ENCODE peak calls at places on chromosome 1, in nine cellular contexts. M, V, K, C, W, F, Y, P and E are unnamed samples.
A peak's percentile ranks its signal among the peaks of the same experiment; 100 is the strongest.

GRCh38 chr1:186578325-186579016 is 101.8 kb downstream of the PTGS2 start:
- DNase-seq in M (peak; percentile 66), V (no peak), K (no peak), C (no peak), W (no peak), F (no peak), Y (no peak), P (no peak), E (no peak)

GRCh38 chr1:215360021-215360420 is 207.1 kb upstream of the KCTD3 start:
- DNase-seq in M (no peak), V (no peak), K (no peak), C (no peak), W (no peak), F (no peak), Y (no peak), P (no peak), E (no peak)

GRCh38 chr1:183544598-183545297 is 45.5 kb downstream of the NCF2 start:
- DNase-seq in M (no peak), V (no peak), K (no peak), C (peak; percentile 38), W (no peak), F (no peak), Y (no peak), P (no peak), E (no peak)

GRCh38 chr1:35573776-35574654 is 901 bp downstream of the TFAP2E start:
- DNase-seq in M (no peak), V (no peak), K (no peak), C (peak; percentile 69), W (peak; percentile 77), F (no peak), Y (no peak), P (no peak), E (no peak)

GRCh38 chr1:22801753-22802152 is 91.1 kb downstream of the EPHB2 start:
- DNase-seq in M (no peak), V (peak; percentile 35), K (no peak), C (no peak), W (peak; percentile 79), F (no peak), Y (no peak), P (no peak), E (no peak)

GRCh38 chr1:245441699-245442098 is 286.9 kb downstream of the KIF26B start:
- DNase-seq in M (no peak), V (no peak), K (no peak), C (peak; percentile 49), W (no peak), F (no peak), Y (no peak), P (no peak), E (no peak)

GRCh38 chr1:183124259-183124658 is 61.8 kb upstream of the LAMC2 start:
- DNase-seq in M (no peak), V (no peak), K (no peak), C (no peak), W (no peak), F (no peak), Y (no peak), P (no peak), E (no peak)

GRCh38 chr1:179875606-179876288 is 1.9 kb downstream of the TOR1AIP2 start:
- DNase-seq in M (no peak), V (no peak), K (no peak), C (no peak), W (no peak), F (no peak), Y (no peak), P (no peak), E (no peak)

GRCh38 chr1:108117908-108118902 is 81.9 kb downstream of the SLC25A24 start:
- DNase-seq in M (peak; percentile 73), V (no peak), K (no peak), C (no peak), W (no peak), F (no peak), Y (no peak), P (no peak), E (no peak)

GRCh38 chr1:97893844-97894243 is 27.0 kb downstream of the DPYD start:
- DNase-seq in M (peak; percentile 39), V (no peak), K (no peak), C (no peak), W (no peak), F (no peak), Y (no peak), P (no peak), E (no peak)

GRCh38 chr1:93908394-93909145 is 660 bp downstream of the GCLM start:
- DNase-seq in M (peak; percentile 46), V (peak; percentile 90), K (no peak), C (peak; percentile 25), W (peak; percentile 76), F (peak; percentile 37), Y (no peak), P (peak; percentile 54), E (peak; percentile 77)

GRCh38 chr1:224852901-224853568 is 76.4 kb upstream of the DNAH14 start:
- DNase-seq in M (peak; percentile 72), V (no peak), K (peak; percentile 30), C (no peak), W (no peak), F (no peak), Y (no peak), P (no peak), E (no peak)

GRCh38 chr1:98315309-98315708 is 346.2 kb upstream of the SNX7 start:
- DNase-seq in M (peak; percentile 78), V (no peak), K (no peak), C (no peak), W (no peak), F (no peak), Y (no peak), P (no peak), E (no peak)

GRCh38 chr1:10728595-10729410 is 67.6 kb downstream of the CASZ1 start:
- DNase-seq in M (no peak), V (no peak), K (no peak), C (peak; percentile 33), W (no peak), F (no peak), Y (no peak), P (no peak), E (no peak)

GRCh38 chr1:197660389-197660788 is 114.9 kb downstream of the DENND1B start:
- DNase-seq in M (no peak), V (no peak), K (no peak), C (no peak), W (no peak), F (no peak), Y (no peak), P (no peak), E (no peak)

GRCh38 chr1:33147275-33147996 is 34.4 kb downstream of the TRIM62 start:
- DNase-seq in M (no peak), V (no peak), K (no peak), C (no peak), W (peak; percentile 35), F (no peak), Y (no peak), P (no peak), E (no peak)
- H3K9me3 ChIP-seq in M (no peaks in the 10 kb centered on the region), V (no peaks in the 10 kb centered on the region), K (no peaks in the 10 kb centered on the region), C (no peaks in the 10 kb centered on the region), W (no peaks in the 10 kb centered on the region), F (no peaks in the 10 kb centered on the region), Y (no peaks in the 10 kb centered on the region), P (no peaks in the 10 kb centered on the region), E (no peaks in the 10 kb centered on the region)

GRCh38 chr1:227661495-227661894 is 73.6 kb downstream of the JMJD4 start:
- DNase-seq in M (no peak), V (no peak), K (no peak), C (no peak), W (peak; percentile 48), F (no peak), Y (no peak), P (no peak), E (no peak)

GRCh38 chr1:227662933-227663332 is 72.2 kb downstream of the JMJD4 start:
- DNase-seq in M (no peak), V (no peak), K (no peak), C (no peak), W (no peak), F (no peak), Y (no peak), P (no peak), E (no peak)

GRCh38 chr1:227666286-227666685 is 68.8 kb downstream of the JMJD4 start:
- DNase-seq in M (no peak), V (no peak), K (no peak), C (no peak), W (no peak), F (no peak), Y (no peak), P (no peak), E (no peak)
- H3K9me3 ChIP-seq in M (peaks cover 89% of the 10 kb centered on the region), V (peaks cover 17% of the 10 kb centered on the region), K (peaks cover 42% of the 10 kb centered on the region), C (peaks cover 24% of the 10 kb centered on the region), W (peaks cover 87% of the 10 kb centered on the region), F (peaks cover 100% of the 10 kb centered on the region), Y (peaks cover 91% of the 10 kb centered on the region), P (peaks cover 65% of the 10 kb centered on the region), E (peaks cover 100% of the 10 kb centered on the region)

DNA sequence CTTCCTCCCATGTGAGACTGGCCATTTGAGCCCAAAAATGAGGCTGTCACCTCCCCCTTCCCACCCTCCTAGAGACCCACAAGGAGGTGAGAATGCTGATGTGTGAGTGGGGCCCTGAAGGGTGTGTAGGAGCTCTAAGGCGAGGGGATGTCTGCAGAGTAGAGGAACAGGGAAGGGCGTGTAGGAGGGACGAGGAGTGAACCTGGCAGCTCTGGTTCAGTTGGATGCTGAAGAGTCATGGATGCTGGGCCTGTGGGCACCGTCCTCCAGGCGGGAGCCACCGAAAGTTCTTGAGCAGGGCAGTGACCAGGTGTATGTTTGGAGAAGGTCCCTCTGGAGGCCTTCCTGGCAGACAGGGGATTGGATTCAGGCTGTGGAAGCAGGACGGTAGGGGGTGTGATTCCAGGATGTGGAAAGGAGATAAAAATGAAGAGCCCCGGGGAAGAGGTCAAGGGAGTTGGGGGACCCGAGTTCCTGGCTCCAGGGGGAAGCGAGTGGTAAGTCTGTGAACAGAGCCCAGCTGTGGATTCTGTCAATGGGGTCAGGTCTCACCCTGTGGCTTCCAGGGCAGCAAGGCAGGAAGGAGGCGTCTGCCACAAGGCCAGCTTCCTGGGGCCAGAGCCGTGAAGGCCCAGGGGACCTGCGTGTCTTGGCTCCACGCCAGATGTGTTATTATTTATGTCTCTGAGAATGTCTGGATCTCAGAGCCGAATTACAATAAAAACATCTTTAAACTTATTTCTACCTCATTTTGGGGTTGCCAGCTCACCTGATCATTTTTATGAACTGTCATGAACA is 7.9 kb downstream of the SAMD11 start:
- DNase-seq in M (no peak), V (no peak), K (no peak), C (peak; percentile 51), W (peak; percentile 57), F (no peak), Y (no peak), P (no peak), E (no peak)
- H3K9me3 ChIP-seq in M (no peaks in the 10 kb centered on the region), V (no peaks in the 10 kb centered on the region), K (no peaks in the 10 kb centered on the region), C (no peaks in the 10 kb centered on the region), W (no peaks in the 10 kb centered on the region), F (no peaks in the 10 kb centered on the region), Y (no peaks in the 10 kb centered on the region), P (no peaks in the 10 kb centered on the region), E (no peaks in the 10 kb centered on the region)

GRCh38 chr1:48966583-48966982 is 189.9 kb upstream of the BEND5 start:
- DNase-seq in M (peak; percentile 55), V (no peak), K (no peak), C (no peak), W (no peak), F (no peak), Y (no peak), P (no peak), E (no peak)
- H3K9me3 ChIP-seq in M (no peaks in the 10 kb centered on the region), V (no peaks in the 10 kb centered on the region), K (no peaks in the 10 kb centered on the region), C (no peaks in the 10 kb centered on the region), W (peaks cover 19% of the 10 kb centered on the region), F (no peaks in the 10 kb centered on the region), Y (no peaks in the 10 kb centered on the region), P (no peaks in the 10 kb centered on the region), E (no peaks in the 10 kb centered on the region)